ENCODE peak calls at places on chromosomes 2 and 18, in ten cellular contexts. One of them, this sample, is unnamed.

GRCh38 chr2:169131587-169132512 is 62.5 kb downstream of the DHRS9 start:
- DNase-seq in M059J: peak; percentile 48
- DNase-seq in epithelial cell of prostate: no peak
- DNase-seq in T follicular helper cell: no peak
- DNase-seq in CD8-positive, alpha-beta T cell: no peak
- DNase-seq in neural crest cell: no peak
- DNase-seq in fibroblast of pulmonary artery: peak; percentile 79
- DNase-seq in lower lobe of right lung: no peak
- DNase-seq in neural progenitor cell: peak; percentile 12
- DNase-seq in glutamatergic neuron: no peak
- DNase-seq in this sample: no peak

GRCh38 chr2:206800501-206801416 is 35.4 kb downstream of the FASTKD2 start:
- DNase-seq in M059J: peak; percentile 72
- DNase-seq in epithelial cell of prostate: no peak
- DNase-seq in T follicular helper cell: peak; percentile 14
- DNase-seq in CD8-positive, alpha-beta T cell: peak; percentile 46
- DNase-seq in neural crest cell: peak; percentile 59
- DNase-seq in fibroblast of pulmonary artery: peak; percentile 84
- DNase-seq in lower lobe of right lung: peak; percentile 50
- DNase-seq in neural progenitor cell: peak; percentile 83
- DNase-seq in glutamatergic neuron: peak; percentile 66
- DNase-seq in this sample: peak; percentile 29

GRCh38 chr2:28325567-28326468 is 66.8 kb upstream of the FOSL2 start:
- DNase-seq in M059J: peak; percentile 70
- DNase-seq in epithelial cell of prostate: no peak
- DNase-seq in T follicular helper cell: no peak
- DNase-seq in CD8-positive, alpha-beta T cell: no peak
- DNase-seq in neural crest cell: no peak
- DNase-seq in fibroblast of pulmonary artery: no peak
- DNase-seq in lower lobe of right lung: no peak
- DNase-seq in neural progenitor cell: no peak
- DNase-seq in glutamatergic neuron: no peak
- DNase-seq in this sample: no peak

GRCh38 chr2:10325278-10326145 is 22.8 kb downstream of the HPCAL1 start:
- DNase-seq in M059J: no peak
- DNase-seq in epithelial cell of prostate: no peak
- DNase-seq in T follicular helper cell: no peak
- DNase-seq in CD8-positive, alpha-beta T cell: no peak
- DNase-seq in neural crest cell: no peak
- DNase-seq in fibroblast of pulmonary artery: no peak
- DNase-seq in lower lobe of right lung: no peak
- DNase-seq in neural progenitor cell: no peak
- DNase-seq in glutamatergic neuron: no peak
- DNase-seq in this sample: no peak

GRCh38 chr2:168089200-168089599 is 158.2 kb downstream of the STK39 start:
- DNase-seq in M059J: no peak
- DNase-seq in epithelial cell of prostate: no peak
- DNase-seq in T follicular helper cell: no peak
- DNase-seq in CD8-positive, alpha-beta T cell: no peak
- DNase-seq in neural crest cell: no peak
- DNase-seq in fibroblast of pulmonary artery: no peak
- DNase-seq in lower lobe of right lung: no peak
- DNase-seq in neural progenitor cell: no peak
- DNase-seq in glutamatergic neuron: no peak
- DNase-seq in this sample: no peak

GRCh38 chr2:233690444-233690843 is 2.2 kb upstream of the UGT1A6 start:
- DNase-seq in M059J: peak; percentile 86
- DNase-seq in epithelial cell of prostate: peak; percentile 81
- DNase-seq in T follicular helper cell: no peak
- DNase-seq in CD8-positive, alpha-beta T cell: no peak
- DNase-seq in neural crest cell: no peak
- DNase-seq in fibroblast of pulmonary artery: peak; percentile 56
- DNase-seq in lower lobe of right lung: no peak
- DNase-seq in neural progenitor cell: no peak
- DNase-seq in glutamatergic neuron: no peak
- DNase-seq in this sample: no peak

GRCh38 chr2:178891265-178891958 is 84.2 kb upstream of the TTN start:
- DNase-seq in M059J: peak; percentile 72
- DNase-seq in epithelial cell of prostate: no peak
- DNase-seq in T follicular helper cell: peak; percentile 18
- DNase-seq in CD8-positive, alpha-beta T cell: peak; percentile 62
- DNase-seq in neural crest cell: peak; percentile 69
- DNase-seq in fibroblast of pulmonary artery: peak; percentile 80
- DNase-seq in lower lobe of right lung: no peak
- DNase-seq in neural progenitor cell: peak; percentile 86
- DNase-seq in glutamatergic neuron: peak; percentile 60
- DNase-seq in this sample: no peak

GRCh38 chr2:196750977-196751631 is 48.4 kb downstream of the GTF3C3 start:
- DNase-seq in M059J: peak; percentile 40
- DNase-seq in epithelial cell of prostate: peak; percentile 3
- DNase-seq in T follicular helper cell: peak; percentile 45
- DNase-seq in CD8-positive, alpha-beta T cell: peak; percentile 64
- DNase-seq in neural crest cell: peak; percentile 60
- DNase-seq in fibroblast of pulmonary artery: peak; percentile 81
- DNase-seq in lower lobe of right lung: peak; percentile 56
- DNase-seq in neural progenitor cell: peak; percentile 80
- DNase-seq in glutamatergic neuron: peak; percentile 74
- DNase-seq in this sample: no peak

GRCh38 chr18:70380915-70381896 is 92.4 kb downstream of the SOCS6 start:
- DNase-seq in M059J: peak; percentile 68
- DNase-seq in epithelial cell of prostate: no peak
- DNase-seq in T follicular helper cell: no peak
- DNase-seq in CD8-positive, alpha-beta T cell: no peak
- DNase-seq in neural crest cell: peak; percentile 42
- DNase-seq in fibroblast of pulmonary artery: no peak
- DNase-seq in lower lobe of right lung: no peak
- DNase-seq in neural progenitor cell: peak; percentile 66
- DNase-seq in glutamatergic neuron: no peak
- DNase-seq in this sample: no peak

GRCh38 chr2:226048625-226049024 is 649.1 kb downstream of the NYAP2 start:
- DNase-seq in M059J: peak; percentile 90
- DNase-seq in epithelial cell of prostate: no peak
- DNase-seq in T follicular helper cell: no peak
- DNase-seq in CD8-positive, alpha-beta T cell: no peak
- DNase-seq in neural crest cell: no peak
- DNase-seq in fibroblast of pulmonary artery: peak; percentile 83
- DNase-seq in lower lobe of right lung: no peak
- DNase-seq in neural progenitor cell: peak; percentile 32
- DNase-seq in glutamatergic neuron: no peak
- DNase-seq in this sample: no peak

GRCh38 chr2:202014328-202015034 is 19.2 kb upstream of the FZD7 start:
- DNase-seq in M059J: no peak
- DNase-seq in epithelial cell of prostate: no peak
- DNase-seq in T follicular helper cell: no peak
- DNase-seq in CD8-positive, alpha-beta T cell: no peak
- DNase-seq in neural crest cell: no peak
- DNase-seq in fibroblast of pulmonary artery: no peak
- DNase-seq in lower lobe of right lung: no peak
- DNase-seq in neural progenitor cell: no peak
- DNase-seq in glutamatergic neuron: no peak
- DNase-seq in this sample: no peak

GRCh38 chr2:460861-461260 is 173.0 kb upstream of the ALKAL2 start:
- DNase-seq in M059J: peak; percentile 64
- DNase-seq in epithelial cell of prostate: no peak
- DNase-seq in T follicular helper cell: peak; percentile 19
- DNase-seq in CD8-positive, alpha-beta T cell: peak; percentile 46
- DNase-seq in neural crest cell: no peak
- DNase-seq in fibroblast of pulmonary artery: no peak
- DNase-seq in lower lobe of right lung: no peak
- DNase-seq in neural progenitor cell: no peak
- DNase-seq in glutamatergic neuron: no peak
- DNase-seq in this sample: no peak

GRCh38 chr18:7824970-7825369 is 257.9 kb downstream of the PTPRM start:
- DNase-seq in M059J: peak; percentile 16
- DNase-seq in epithelial cell of prostate: no peak
- DNase-seq in T follicular helper cell: no peak
- DNase-seq in CD8-positive, alpha-beta T cell: no peak
- DNase-seq in neural crest cell: no peak
- DNase-seq in fibroblast of pulmonary artery: peak; percentile 49
- DNase-seq in lower lobe of right lung: no peak
- DNase-seq in neural progenitor cell: no peak
- DNase-seq in glutamatergic neuron: no peak
- DNase-seq in this sample: no peak

GRCh38 chr2:96764253-96764637 is 3.5 kb downstream of the CNNM4 start:
- DNase-seq in M059J: no peak
- DNase-seq in epithelial cell of prostate: no peak
- DNase-seq in T follicular helper cell: no peak
- DNase-seq in CD8-positive, alpha-beta T cell: no peak
- DNase-seq in neural crest cell: no peak
- DNase-seq in fibroblast of pulmonary artery: no peak
- DNase-seq in lower lobe of right lung: peak; percentile 55
- DNase-seq in neural progenitor cell: peak; percentile 42
- DNase-seq in glutamatergic neuron: no peak
- DNase-seq in this sample: peak; percentile 25

GRCh38 chr18:7926526-7926925 is 359.4 kb downstream of the PTPRM start:
- DNase-seq in M059J: peak; percentile 48
- DNase-seq in epithelial cell of prostate: no peak
- DNase-seq in T follicular helper cell: no peak
- DNase-seq in CD8-positive, alpha-beta T cell: no peak
- DNase-seq in neural crest cell: no peak
- DNase-seq in fibroblast of pulmonary artery: no peak
- DNase-seq in lower lobe of right lung: no peak
- DNase-seq in neural progenitor cell: peak; percentile 30
- DNase-seq in glutamatergic neuron: no peak
- DNase-seq in this sample: no peak

GRCh38 chr18:46096651-46097300 is 1.3 kb downstream of the ATP5F1A start:
- DNase-seq in M059J: no peak
- DNase-seq in epithelial cell of prostate: no peak
- DNase-seq in T follicular helper cell: no peak
- DNase-seq in CD8-positive, alpha-beta T cell: no peak
- DNase-seq in neural crest cell: no peak
- DNase-seq in fibroblast of pulmonary artery: no peak
- DNase-seq in lower lobe of right lung: no peak
- DNase-seq in neural progenitor cell: no peak
- DNase-seq in glutamatergic neuron: no peak
- DNase-seq in this sample: no peak

GRCh38 chr18:62282188-62282629 is 42.9 kb upstream of the TNFRSF11A start:
- DNase-seq in M059J: peak; percentile 78
- DNase-seq in epithelial cell of prostate: no peak
- DNase-seq in T follicular helper cell: no peak
- DNase-seq in CD8-positive, alpha-beta T cell: no peak
- DNase-seq in neural crest cell: no peak
- DNase-seq in fibroblast of pulmonary artery: peak; percentile 79
- DNase-seq in lower lobe of right lung: no peak
- DNase-seq in neural progenitor cell: no peak
- DNase-seq in glutamatergic neuron: no peak
- DNase-seq in this sample: no peak

GRCh38 chr2:10303174-10303633 is 500 bp downstream of the HPCAL1 start:
- DNase-seq in M059J: no peak
- DNase-seq in epithelial cell of prostate: no peak
- DNase-seq in T follicular helper cell: no peak
- DNase-seq in CD8-positive, alpha-beta T cell: no peak
- DNase-seq in neural crest cell: peak; percentile 16
- DNase-seq in fibroblast of pulmonary artery: no peak
- DNase-seq in lower lobe of right lung: peak; percentile 64
- DNase-seq in neural progenitor cell: peak; percentile 41
- DNase-seq in glutamatergic neuron: peak; percentile 37
- DNase-seq in this sample: no peak

GRCh38 chr2:42010743-42011298 is 37.0 kb upstream of the PKDCC start:
- DNase-seq in M059J: peak; percentile 97
- DNase-seq in epithelial cell of prostate: no peak
- DNase-seq in T follicular helper cell: no peak
- DNase-seq in CD8-positive, alpha-beta T cell: no peak
- DNase-seq in neural crest cell: no peak
- DNase-seq in fibroblast of pulmonary artery: peak; percentile 77
- DNase-seq in lower lobe of right lung: no peak
- DNase-seq in neural progenitor cell: no peak
- DNase-seq in glutamatergic neuron: no peak
- DNase-seq in this sample: no peak

GRCh38 chr2:238513346-238513745 is 86.6 kb downstream of the ASB1 start:
- DNase-seq in M059J: peak; percentile 32
- DNase-seq in epithelial cell of prostate: no peak
- DNase-seq in T follicular helper cell: no peak
- DNase-seq in CD8-positive, alpha-beta T cell: no peak
- DNase-seq in neural crest cell: peak; percentile 46
- DNase-seq in fibroblast of pulmonary artery: peak; percentile 70
- DNase-seq in lower lobe of right lung: peak; percentile 66
- DNase-seq in neural progenitor cell: peak; percentile 59
- DNase-seq in glutamatergic neuron: peak; percentile 48
- DNase-seq in this sample: no peak

GRCh38 chr2:138949517-138949916 is 169.3 kb upstream of the NXPH2 start:
- DNase-seq in M059J: peak; percentile 43
- DNase-seq in epithelial cell of prostate: no peak
- DNase-seq in T follicular helper cell: no peak
- DNase-seq in CD8-positive, alpha-beta T cell: no peak
- DNase-seq in neural crest cell: no peak
- DNase-seq in fibroblast of pulmonary artery: no peak
- DNase-seq in lower lobe of right lung: no peak
- DNase-seq in neural progenitor cell: no peak
- DNase-seq in glutamatergic neuron: no peak
- DNase-seq in this sample: no peak

GRCh38 chr2:171320208-171320621 is 113.6 kb downstream of the METTL8 start:
- DNase-seq in M059J: no peak
- DNase-seq in epithelial cell of prostate: no peak
- DNase-seq in T follicular helper cell: no peak
- DNase-seq in CD8-positive, alpha-beta T cell: no peak
- DNase-seq in neural crest cell: no peak
- DNase-seq in fibroblast of pulmonary artery: no peak
- DNase-seq in lower lobe of right lung: no peak
- DNase-seq in neural progenitor cell: no peak
- DNase-seq in glutamatergic neuron: no peak
- DNase-seq in this sample: no peak

GRCh38 chr2:100260712-100261620 is 61.3 kb downstream of the LONRF2 start:
- DNase-seq in M059J: peak; percentile 74
- DNase-seq in epithelial cell of prostate: no peak
- DNase-seq in T follicular helper cell: no peak
- DNase-seq in CD8-positive, alpha-beta T cell: no peak
- DNase-seq in neural crest cell: peak; percentile 65
- DNase-seq in fibroblast of pulmonary artery: peak; percentile 79
- DNase-seq in lower lobe of right lung: no peak
- DNase-seq in neural progenitor cell: peak; percentile 79
- DNase-seq in glutamatergic neuron: peak; percentile 82
- DNase-seq in this sample: peak; percentile 22

GRCh38 chr18:77056399-77057015 is 76.1 kb downstream of the MBP start:
- DNase-seq in M059J: no peak
- DNase-seq in epithelial cell of prostate: no peak
- DNase-seq in T follicular helper cell: no peak
- DNase-seq in CD8-positive, alpha-beta T cell: no peak
- DNase-seq in neural crest cell: no peak
- DNase-seq in fibroblast of pulmonary artery: no peak
- DNase-seq in lower lobe of right lung: peak; percentile 81
- DNase-seq in neural progenitor cell: peak; percentile 63
- DNase-seq in glutamatergic neuron: no peak
- DNase-seq in this sample: no peak

GRCh38 chr2:100017633-100018032 is 124.8 kb downstream of the AFF3 start:
- DNase-seq in M059J: peak; percentile 57
- DNase-seq in epithelial cell of prostate: no peak
- DNase-seq in T follicular helper cell: no peak
- DNase-seq in CD8-positive, alpha-beta T cell: no peak
- DNase-seq in neural crest cell: no peak
- DNase-seq in fibroblast of pulmonary artery: peak; percentile 24
- DNase-seq in lower lobe of right lung: no peak
- DNase-seq in neural progenitor cell: no peak
- DNase-seq in glutamatergic neuron: peak; percentile 58
- DNase-seq in this sample: no peak

GRCh38 chr18:54948350-54948837 is 10.9 kb downstream of the CCDC68 start:
- DNase-seq in M059J: peak; percentile 32
- DNase-seq in epithelial cell of prostate: no peak
- DNase-seq in T follicular helper cell: no peak
- DNase-seq in CD8-positive, alpha-beta T cell: no peak
- DNase-seq in neural crest cell: no peak
- DNase-seq in fibroblast of pulmonary artery: no peak
- DNase-seq in lower lobe of right lung: no peak
- DNase-seq in neural progenitor cell: no peak
- DNase-seq in glutamatergic neuron: no peak
- DNase-seq in this sample: no peak

GRCh38 chr2:145020139-145020538 is 500.2 kb upstream of the ZEB2 start:
- DNase-seq in M059J: no peak
- DNase-seq in epithelial cell of prostate: no peak
- DNase-seq in T follicular helper cell: no peak
- DNase-seq in CD8-positive, alpha-beta T cell: no peak
- DNase-seq in neural crest cell: no peak
- DNase-seq in fibroblast of pulmonary artery: no peak
- DNase-seq in lower lobe of right lung: no peak
- DNase-seq in neural progenitor cell: no peak
- DNase-seq in glutamatergic neuron: no peak
- DNase-seq in this sample: no peak